ENCODE peak calls at places on chromosomes 5 and 9, in ten cellular contexts. S, X, G, D, P, Q, R, V, E and A are unnamed samples.

GRCh38 chr9:8904971-8905370 is 1105.4 kb upstream of the DMAC1 start:
- DNase-seq in D (no peak), R (no peak), Q (no peak), V (no peak), G (no peak), S (no peak), P (no peak), X (no peak), E (no peak), A (no peak)

GRCh38 chr9:96392263-96392662 is 8.8 kb upstream of the SLC35D2 start:
- DNase-seq in E (no peak), R (no peak), P (no peak), S (no peak), X (no peak), V (no peak), Q (no peak), G (no peak), D (no peak), A (no peak)

GRCh38 chr5:119453045-119453383 is 717 bp downstream of the HSD17B4 start:
- DNase-seq in S (no peak), Q (peak), D (peak), R (no peak), X (no peak), G (peak), P (no peak), V (no peak), E (no peak), A (peak)

GRCh38 chr9:127899200-127899943 is at the start of gene ST6GALNAC6:
- DNase-seq in P (peak), S (peak), D (peak), X (peak), V (peak), Q (peak), E (peak), R (no peak), G (peak), A (peak)

GRCh38 chr5:1312993-1313833 is 18.3 kb upstream of the TERT start:
- DNase-seq in X (peak), D (no peak), Q (no peak), E (no peak), G (no peak), S (no peak), P (no peak), R (no peak), V (peak), A (peak)

GRCh38 chr9:136720251-136720886 is 8.0 kb downstream of the DIPK1B start:
- DNase-seq in R (no peak), P (peak), G (peak), X (no peak), S (no peak), D (no peak), E (peak), V (no peak), Q (peak), A (no peak)

GRCh38 chr5:139710370-139711066 is 62.4 kb downstream of the CXXC5 start:
- DNase-seq in E (peak), S (peak), Q (peak), D (peak), X (peak), G (peak), P (peak), V (peak), R (peak), A (peak)

GRCh38 chr5:136006767-136007251 is 22.0 kb upstream of the TGFBI start:
- DNase-seq in V (no peak), S (no peak), P (no peak), X (no peak), Q (peak), R (peak), D (peak), E (no peak), G (peak), A (peak)

GRCh38 chr9:112790231-112790774 is 39.7 kb downstream of the SNX30 start:
- DNase-seq in P (no peak), E (no peak), G (no peak), R (no peak), Q (no peak), S (no peak), V (no peak), X (no peak), D (no peak), A (no peak)

GRCh38 chr5:169637856-169638190 is 748 bp downstream of the DOCK2 start:
- DNase-seq in E (peak), R (no peak), S (no peak), X (peak), D (no peak), G (no peak), Q (no peak), V (peak), P (no peak), A (no peak)

GRCh38 chr9:136253246-136254130 is 7.9 kb upstream of the QSOX2 start:
- DNase-seq in S (no peak), V (no peak), X (no peak), P (no peak), G (no peak), Q (no peak), R (no peak), E (no peak), D (no peak), A (no peak)

GRCh38 chr5:174599992-174600391 is 124.4 kb upstream of the MSX2 start:
- DNase-seq in R (no peak), X (no peak), V (no peak), G (no peak), D (no peak), Q (no peak), S (peak), E (no peak), P (no peak), A (no peak)

GRCh38 chr9:127589955-127590370 is 22.1 kb upstream of the STXBP1 start:
- DNase-seq in R (peak), V (peak), X (no peak), Q (peak), S (peak), P (peak), E (no peak), D (peak), G (peak), A (peak)

GRCh38 chr9:73528922-73529321 is 377.3 kb downstream of the ANXA1 start:
- DNase-seq in G (no peak), R (no peak), Q (no peak), D (no peak), X (no peak), P (no peak), V (no peak), E (no peak), S (no peak), A (no peak)

GRCh38 chr5:9020996-9021395 is 524.9 kb downstream of the SEMA5A start:
- DNase-seq in X (no peak), D (no peak), G (no peak), R (no peak), V (no peak), P (no peak), E (no peak), Q (no peak), S (no peak), A (no peak)

GRCh38 chr5:83522431-83522830 is 50.9 kb downstream of the VCAN start:
- DNase-seq in X (no peak), E (no peak), D (no peak), S (no peak), P (no peak), Q (no peak), R (no peak), G (no peak), V (no peak), A (no peak)

GRCh38 chr9:99192786-99193465 is 28.8 kb downstream of the ALG2 start:
- DNase-seq in D (peak), V (no peak), E (no peak), G (peak), X (no peak), Q (peak), P (no peak), S (peak), R (no peak), A (peak)

GRCh38 chr9:126127591-126127990 is 199.0 kb upstream of the MVB12B start:
- DNase-seq in Q (no peak), S (no peak), V (no peak), G (no peak), R (no peak), D (no peak), E (no peak), P (peak), X (no peak), A (no peak)

GRCh38 chr5:56386046-56386445 is 152.9 kb upstream of the ANKRD55 start:
- DNase-seq in V (no peak), R (no peak), E (no peak), Q (no peak), X (no peak), G (no peak), D (no peak), S (no peak), P (no peak), A (no peak)

GRCh38 chr9:10678010-10678409 is 65.2 kb upstream of the PTPRD start:
- DNase-seq in E (no peak), S (no peak), R (no peak), Q (peak), D (no peak), X (no peak), G (no peak), V (no peak), P (no peak), A (no peak)

GRCh38 chr5:80055491-80056170 is 20.5 kb downstream of the THBS4 start:
- DNase-seq in V (no peak), D (no peak), R (no peak), Q (no peak), P (no peak), E (no peak), G (no peak), S (no peak), X (no peak), A (no peak)

GRCh38 chr9:121529237-121529987 is 29.8 kb upstream of the GGTA1 start:
- DNase-seq in S (no peak), G (peak), E (peak), Q (peak), V (no peak), X (no peak), R (peak), P (no peak), D (peak), A (peak)

GRCh38 chr5:53035868-53036381 is 46.8 kb downstream of the ITGA2 start:
- DNase-seq in R (no peak), D (peak), V (peak), E (no peak), G (peak), X (no peak), P (no peak), S (peak), Q (peak), A (peak)

GRCh38 chr9:134052941-134053340 is 14.9 kb downstream of the BRD3 start:
- DNase-seq in G (no peak), S (no peak), V (no peak), E (peak), X (no peak), R (no peak), P (no peak), Q (no peak), D (no peak), A (no peak)

GRCh38 chr9:128553695-128554094 is 1.3 kb downstream of the SPTAN1 start:
- DNase-seq in D (peak), G (peak), Q (peak), V (no peak), R (no peak), X (no peak), E (no peak), P (no peak), S (peak), A (peak)

GRCh38 chr9:97315550-97315949 is 8.1 kb downstream of the CCDC180 start:
- DNase-seq in G (peak), X (no peak), Q (peak), S (no peak), E (no peak), D (peak), R (no peak), V (no peak), P (no peak), A (peak)

GRCh38 chr5:50709471-50709870 is 43.0 kb downstream of the PARP8 start:
- DNase-seq in V (no peak), R (no peak), Q (peak), E (no peak), S (no peak), G (peak), X (no peak), D (peak), P (no peak), A (peak)

GRCh38 chr5:167961731-167962130 is 329.7 kb upstream of the WWC1 start:
- DNase-seq in E (no peak), D (no peak), R (no peak), P (no peak), Q (no peak), S (no peak), V (no peak), G (no peak), X (no peak), A (no peak)

GRCh38 chr9:117777823-117778222 is 73.6 kb downstream of the TLR4 start:
- DNase-seq in D (no peak), E (no peak), V (no peak), R (no peak), S (no peak), P (no peak), Q (no peak), G (no peak), X (no peak), A (no peak)